ENCODE peak calls at places on chromosomes 4 and X, in four cellular contexts. Z is HL-60, M is K562, Q is GM12878. T is an unnamed sample.

GRCh38 chr4:138078264-138078663 is 163.9 kb downstream of the SLC7A11 start:
- DNase-seq in Z (no peak), Q (no peak), M (no peak), T (no peak)

GRCh38 chrX:153459976-153460375 is 10.4 kb downstream of the HAUS7 start:
- DNase-seq in Q (no peak), Z (no peak), M (no peak), T (no peak)

GRCh38 chr4:19368800-19369199 is 882.9 kb upstream of the SLIT2 start:
- DNase-seq in Q (no peak), Z (no peak), M (no peak), T (no peak)

GRCh38 chrX:119552508-119552907 is 12.7 kb downstream of the STEEP1 start:
- DNase-seq in Q (no peak), M (no peak), Z (no peak), T (no peak)

GRCh38 chr4:1354136-1354982 is 7.4 kb downstream of the UVSSA start:
- DNase-seq in M (no peak), Q (no peak), Z (peak), T (no peak)

GRCh38 chr4:8607603-8608481 is 15.3 kb downstream of the CPZ start:
- DNase-seq in M (peak), Q (no peak), Z (no peak), T (peak)

GRCh38 chrX:121479406-121479805 is 432.0 kb downstream of the GLUD2 start:
- DNase-seq in Q (no peak), M (no peak), Z (no peak), T (no peak)

GRCh38 chrX:11351375-11352295 is 58.4 kb downstream of the AMELX start:
- DNase-seq in Z (no peak), M (no peak), Q (no peak), T (no peak)

GRCh38 chr4:170522427-170522970 is 432.7 kb upstream of the AADAT start:
- DNase-seq in Z (no peak), Q (no peak), M (no peak), T (no peak)

GRCh38 chrX:130060122-130061069 is 49.9 kb downstream of the ELF4 start:
- DNase-seq in Z (peak), Q (no peak), M (peak), T (peak)

GRCh38 chrX:81202413-81202794 is 502 bp downstream of the SH3BGRL start:
- DNase-seq in Q (no peak), Z (no peak), M (no peak), T (no peak)

GRCh38 chr4:83071116-83071515 is 36.1 kb downstream of the COPS4 start:
- DNase-seq in M (no peak), Q (no peak), Z (no peak), T (no peak)

GRCh38 chrX:42219231-42219630 is 295.9 kb upstream of the CASK start:
- DNase-seq in M (no peak), Q (no peak), Z (no peak), T (no peak)

GRCh38 chrX:57607295-57608187 is 15.7 kb downstream of the ZXDB start:
- DNase-seq in Z (no peak), Q (no peak), M (no peak), T (no peak)

GRCh38 chr4:114782842-114783595 is 184.4 kb downstream of the UGT8 start:
- DNase-seq in Q (no peak), M (no peak), Z (no peak), T (no peak)

GRCh38 chrX:119756926-119757635 is 1.3 kb upstream of the SOWAHD start:
- DNase-seq in Q (no peak), Z (no peak), M (no peak), T (no peak)

GRCh38 chr4:183533698-183534097 is 28.8 kb downstream of the ING2 start:
- DNase-seq in Z (no peak), Q (no peak), M (peak), T (no peak)

GRCh38 chrX:6021316-6022091 is 207.2 kb downstream of the NLGN4X start:
- DNase-seq in Q (no peak), Z (peak), M (no peak), T (peak)

GRCh38 chr4:10023050-10023419 is 1.7 kb upstream of the SLC2A9 start:
- DNase-seq in Z (no peak), Q (no peak), M (no peak), T (no peak)

GRCh38 chrX:18210470-18210869 is 10.2 kb downstream of the BEND2 start:
- DNase-seq in Q (no peak), Z (no peak), M (no peak), T (no peak)

GRCh38 chr4:80182237-80182866 is 15.0 kb upstream of the PRDM8 start:
- DNase-seq in Q (no peak), Z (no peak), M (no peak), T (no peak)

GRCh38 chrX:1784773-1785172 is 169.9 kb downstream of the ASMT start:
- DNase-seq in Q (no peak), Z (no peak), M (no peak), T (no peak)

GRCh38 chr4:100391913-100392312 is 125.9 kb downstream of the EMCN start:
- DNase-seq in M (no peak), Z (no peak), Q (no peak), T (no peak)

GRCh38 chrX:107117993-107118321 is 665 bp downstream of the RBM41 start:
- DNase-seq in Z (peak), Q (no peak), M (peak), T (no peak)

GRCh38 chr4:102506523-102506922 is 5.4 kb downstream of the NFKB1 start:
- DNase-seq in M (no peak), Q (no peak), Z (no peak), T (no peak)

GRCh38 chr4:1466034-1466960 is 60.1 kb upstream of the NKX1-1 start:
- DNase-seq in Z (no peak), Q (no peak), M (no peak), T (no peak)

GRCh38 chrX:100410083-100410590 is at the start of gene PCDH19:
- DNase-seq in Z (no peak), M (no peak), Q (no peak), T (no peak)

GRCh38 chr4:145271194-145271593 is 90.8 kb upstream of the OTUD4 start:
- DNase-seq in Z (no peak), Q (no peak), M (no peak), T (no peak)

GRCh38 chr4:57504139-57504538 is 394.0 kb upstream of the IGFBP7 start:
- DNase-seq in M (no peak), Q (no peak), Z (no peak), T (no peak)

GRCh38 chr4:137387924-137388323 is 144.4 kb downstream of the PCDH18 start:
- DNase-seq in Q (no peak), Z (no peak), M (no peak), T (no peak)

GRCh38 chr4:116180056-116180690 is 905.2 kb downstream of the TRAM1L1 start:
- DNase-seq in Z (no peak), Q (no peak), M (no peak), T (no peak)

GRCh38 chr4:38371391-38371851 is 292.6 kb upstream of the KLF3 start:
- DNase-seq in M (no peak), Z (no peak), Q (no peak), T (no peak)

GRCh38 chr4:2046031-2046961 is 12.8 kb upstream of the NAT8L start:
- DNase-seq in Z (no peak), M (no peak), Q (no peak), T (peak)

GRCh38 chr4:15914736-15915135 is 23.8 kb downstream of the FGFBP1 start:
- DNase-seq in M (no peak), Z (no peak), Q (no peak), T (no peak)

GRCh38 chr4:152937535-152938236 is 1.6 kb downstream of the FHDC1 start:
- DNase-seq in M (peak), Z (peak), Q (no peak), T (peak)

GRCh38 chr4:152938237-152938969 is 2.3 kb downstream of the FHDC1 start:
- DNase-seq in Z (no peak), M (no peak), Q (no peak), T (no peak)

GRCh38 chr4:152937280-152937534 is 1.1 kb downstream of the FHDC1 start:
- DNase-seq in Z (no peak), Q (no peak), M (no peak), T (no peak)

GRCh38 chr4:152942346-152942745 is 6.2 kb downstream of the FHDC1 start:
- DNase-seq in M (no peak), Z (no peak), Q (no peak), T (no peak)

GRCh38 chr4:152939655-152940054 is 3.5 kb downstream of the FHDC1 start:
- DNase-seq in Q (no peak), M (no peak), Z (no peak), T (no peak)
- TF ChIP-seq SPI1 in Q (no peak), M (no peak), Z (no peak), T (no peak)

GRCh38 chr4:5711479-5712184 is 631 bp downstream of the EVC start:
- DNase-seq in M (no peak), Q (no peak), Z (no peak), T (no peak)
- TF ChIP-seq SPI1 in M (no peak), Q (no peak), Z (no peak), T (no peak)

GRCh38 chrX:133654801-133655200 is 239.5 kb upstream of the GPC4 start:
- DNase-seq in Z (no peak), Q (no peak), M (no peak), T (no peak)

GRCh38 chrX:133655262-133655913 is 240.1 kb upstream of the GPC4 start:
- DNase-seq in Z (no peak), M (no peak), Q (no peak), T (no peak)

GRCh38 chrX:133655914-133656265 is 240.6 kb upstream of the GPC4 start:
- DNase-seq in Z (no peak), M (no peak), Q (no peak), T (no peak)

GRCh38 chrX:133658244-133658911 is 243.1 kb upstream of the GPC4 start:
- DNase-seq in M (no peak), Z (no peak), Q (no peak), T (no peak)

GRCh38 chrX:133657455-133657854 is 242.2 kb upstream of the GPC4 start:
- DNase-seq in Z (no peak), Q (no peak), M (no peak), T (no peak)
- TF ChIP-seq SPI1 in Z (no peak), Q (no peak), M (no peak), T (no peak)

DNA sequence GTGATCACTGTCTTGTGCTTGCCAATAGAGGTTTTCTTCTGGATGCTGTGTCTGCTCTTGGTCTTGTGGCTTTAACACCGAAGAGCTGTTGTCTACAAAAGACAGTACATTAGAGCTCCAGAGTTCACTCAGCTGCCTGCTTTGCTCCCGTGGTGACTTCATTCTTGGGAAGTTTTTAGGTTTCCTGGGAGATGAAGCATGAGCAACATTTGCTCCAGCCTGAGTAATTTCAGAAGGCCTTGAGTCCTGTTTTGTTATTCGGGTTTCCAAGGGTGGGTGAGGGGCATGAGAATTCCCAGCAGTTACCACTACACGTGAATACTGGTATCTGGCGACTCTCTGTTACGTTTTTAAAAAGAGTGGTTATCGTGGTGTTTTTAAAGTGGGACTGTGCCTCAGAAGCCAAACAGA is 189.2 kb downstream of the SHROOM3 start:
- DNase-seq in M (no peak), Q (no peak), Z (no peak), T (no peak)
- TF ChIP-seq SPI1 in M (no peak), Q (no peak), Z (no peak), T (no peak)

DNA sequence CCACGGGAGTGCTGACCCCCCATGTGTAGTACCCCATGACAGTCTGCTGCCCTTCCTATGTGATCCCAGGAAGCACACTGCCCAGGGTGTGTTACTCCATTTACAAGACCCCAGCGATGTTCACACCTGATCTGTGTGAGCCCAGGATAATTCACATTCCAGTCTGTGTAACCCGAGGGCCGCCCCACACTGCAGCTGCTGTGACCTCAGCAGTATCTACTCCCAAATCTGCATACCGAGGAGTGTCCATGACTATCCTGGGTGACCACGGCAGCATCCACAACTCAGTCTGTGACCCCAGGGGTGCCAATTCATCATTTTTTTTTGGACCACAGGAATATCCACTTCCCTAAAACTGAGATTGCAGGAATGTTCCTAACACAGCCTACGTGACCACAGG is 7.8 kb upstream of the GLOD5 start:
- DNase-seq in Q (no peak), M (no peak), Z (no peak), T (no peak)
- TF ChIP-seq SPI1 in Q (no peak), M (peak), Z (no peak), T (no peak)

DNA sequence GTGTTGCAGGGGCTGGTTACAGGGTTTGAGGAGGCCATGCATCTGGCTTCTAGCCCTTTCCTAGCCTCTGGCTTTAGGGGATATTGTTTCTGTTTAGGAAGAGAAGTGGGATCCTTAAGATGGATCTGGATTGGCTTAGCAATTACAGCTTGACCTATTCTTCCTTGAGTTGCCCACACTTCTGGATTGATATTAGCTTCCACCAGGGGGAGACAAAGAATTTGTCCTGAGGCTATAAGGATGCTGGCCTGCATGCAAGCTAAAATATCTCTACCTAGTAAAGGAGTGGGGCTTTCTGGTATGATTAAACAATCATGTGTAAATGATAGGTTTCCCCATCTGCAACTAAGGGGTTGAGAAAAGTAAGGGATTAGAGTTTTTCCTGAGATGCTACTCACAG is 117.2 kb downstream of the TEX13C start:
- DNase-seq in Q (no peak), Z (peak), M (peak), T (no peak)
- TF ChIP-seq SPI1 in Q (no peak), Z (no peak), M (no peak), T (no peak)

DNA sequence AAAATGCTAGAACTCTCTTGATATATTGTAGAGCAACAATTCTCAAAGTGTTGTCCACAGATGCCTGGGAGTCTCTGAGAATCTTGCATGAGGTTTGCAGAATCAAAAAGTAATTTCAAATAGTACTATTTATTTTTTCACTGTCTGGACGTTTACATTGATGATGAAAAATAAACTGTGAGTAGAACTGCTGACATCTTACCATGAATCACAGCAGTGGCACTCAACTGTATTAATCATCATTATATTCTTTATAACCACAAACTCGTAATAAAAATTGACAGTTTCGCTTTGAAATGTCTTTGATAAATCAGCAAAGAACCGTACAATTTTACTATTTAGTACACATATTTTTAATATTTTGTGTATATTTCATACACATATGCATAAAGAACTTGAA is 94.5 kb downstream of the NAF1 start:
- DNase-seq in Q (no peak), M (no peak), Z (no peak), T (no peak)
- TF ChIP-seq SPI1 in Q (no peak), M (no peak), Z (no peak), T (no peak)

GRCh38 chr4:165864228-165864627 is 8.8 kb upstream of the TLL1 start:
- DNase-seq in Z (no peak), M (no peak), Q (no peak), T (no peak)
- TF ChIP-seq SPI1 in Z (no peak), M (no peak), Q (no peak), T (no peak)